ENCODE peak calls at places on chromosomes 4 and X, in eight cellular contexts. W, F, P, U, I, H, J and G are unnamed samples.

GRCh38 chr4:15718959-15719358 is 16.1 kb downstream of the BST1 start:
- DNase-seq in W (no peak), F (no peak), P (no peak), U (no peak), I (no peak), H (no peak), J (no peak), G (no peak)

GRCh38 chrX:70970482-70970999 is 39.6 kb upstream of the SLC7A3 start:
- DNase-seq in W (peak), F (peak), P (peak), U (peak), I (no peak), H (no peak), J (no peak), G (no peak)

GRCh38 chrX:118968031-118968430 is 6.4 kb upstream of the LONRF3 start:
- DNase-seq in W (no peak), F (peak), P (no peak), U (no peak), I (no peak), H (no peak), J (no peak), G (no peak)

GRCh38 chr4:22490718-22491330 is 25.0 kb downstream of the ADGRA3 start:
- DNase-seq in W (no peak), F (no peak), P (no peak), U (no peak), I (no peak), H (no peak), J (no peak), G (no peak)

GRCh38 chr4:136106753-136107152 is 1425.5 kb downstream of the PCDH18 start:
- DNase-seq in W (no peak), F (no peak), P (no peak), U (no peak), I (no peak), H (no peak), J (no peak), G (no peak)

GRCh38 chr4:169846396-169846795 is 88.7 kb upstream of the HPF1 start:
- DNase-seq in W (no peak), F (no peak), P (no peak), U (no peak), I (no peak), H (no peak), J (no peak), G (no peak)

GRCh38 chr4:42399393-42399792 is 2.1 kb downstream of the SHISA3 start:
- DNase-seq in W (no peak), F (no peak), P (no peak), U (no peak), I (no peak), H (no peak), J (no peak), G (no peak)

GRCh38 chr4:101141855-101142254 is 205.5 kb downstream of the PPP3CA start:
- DNase-seq in W (no peak), F (no peak), P (no peak), U (no peak), I (no peak), H (no peak), J (no peak), G (no peak)

GRCh38 chr4:19104176-19104575 is 1082.6 kb upstream of the LCORL start:
- DNase-seq in W (no peak), F (no peak), P (no peak), U (no peak), I (no peak), H (no peak), J (no peak), G (no peak)

GRCh38 chrX:63664741-63665140 is 120.3 kb downstream of the ARHGEF9 start:
- DNase-seq in W (no peak), F (no peak), P (no peak), U (no peak), I (no peak), H (no peak), J (no peak), G (no peak)

GRCh38 chr4:60189286-60189685 is 1010.8 kb upstream of the ADGRL3 start:
- DNase-seq in W (no peak), F (no peak), P (no peak), U (no peak), I (no peak), H (no peak), J (no peak), G (no peak)

GRCh38 chrX:31266172-31267076 is 194.6 kb upstream of the FTHL17 start:
- DNase-seq in W (no peak), F (peak), P (peak), U (peak), I (peak), H (peak), J (peak), G (peak)

GRCh38 chr4:139815646-139816601 is 150.3 kb downstream of the MGST2 start:
- DNase-seq in W (peak), F (no peak), P (peak), U (peak), I (no peak), H (no peak), J (no peak), G (no peak)

GRCh38 chrX:128975716-128976115 is 547.6 kb downstream of the SMARCA1 start:
- DNase-seq in W (no peak), F (peak), P (peak), U (peak), I (peak), H (no peak), J (peak), G (no peak)

GRCh38 chr4:174154455-174154854 is 129.0 kb downstream of the FBXO8 start:
- DNase-seq in W (peak), F (peak), P (peak), U (peak), I (no peak), H (no peak), J (no peak), G (no peak)

GRCh38 chr4:13990596-13991589 is 363.4 kb upstream of the BOD1L1 start:
- DNase-seq in W (no peak), F (no peak), P (peak), U (no peak), I (peak), H (no peak), J (no peak), G (no peak)

GRCh38 chrX:10484683-10485247 is 135.6 kb downstream of the MID1 start:
- DNase-seq in W (no peak), F (peak), P (no peak), U (peak), I (no peak), H (no peak), J (no peak), G (no peak)

GRCh38 chr4:111475001-111475400 is 670.3 kb upstream of the FAM241A start:
- DNase-seq in W (peak), F (peak), P (peak), U (peak), I (no peak), H (no peak), J (peak), G (no peak)

GRCh38 chrX:2928127-2928582 is 984 bp downstream of the ARSD start:
- DNase-seq in W (no peak), F (no peak), P (no peak), U (no peak), I (peak), H (peak), J (peak), G (peak)

GRCh38 chr4:174461438-174462106 is 60.7 kb downstream of the HPGD start:
- DNase-seq in W (no peak), F (no peak), P (no peak), U (peak), I (no peak), H (no peak), J (no peak), G (no peak)

GRCh38 chr4:48944659-48945290 is 38.2 kb upstream of the OCIAD2 start:
- DNase-seq in W (no peak), F (peak), P (no peak), U (no peak), I (peak), H (no peak), J (no peak), G (no peak)

GRCh38 chrX:54921427-54922021 is 900 bp downstream of the TRO start:
- DNase-seq in W (peak), F (no peak), P (peak), U (peak), I (no peak), H (no peak), J (peak), G (peak)

GRCh38 chr4:148090503-148091476 is 351.4 kb downstream of the NR3C2 start:
- DNase-seq in W (no peak), F (no peak), P (no peak), U (no peak), I (no peak), H (no peak), J (no peak), G (no peak)

GRCh38 chr4:143473334-143474126 is 40.0 kb upstream of the SMARCA5 start:
- DNase-seq in W (no peak), F (no peak), P (no peak), U (no peak), I (no peak), H (no peak), J (no peak), G (no peak)

GRCh38 chr4:123930971-123931370 is 534.4 kb downstream of the SPRY1 start:
- DNase-seq in W (peak), F (no peak), P (peak), U (no peak), I (no peak), H (no peak), J (no peak), G (no peak)
- TF ChIP-seq CTCF in W (no peak), F (no peak), P (no peak), U (no peak), I (no peak), H (no peak), J (no peak), G (no peak)

GRCh38 chrX:47497274-47497673 is 14.3 kb upstream of the ZNF41 start:
- DNase-seq in W (peak), F (no peak), P (peak), U (peak), I (no peak), H (no peak), J (no peak), G (no peak)
- TF ChIP-seq CTCF in W (peak), F (no peak), P (peak), U (peak), I (no peak), H (peak), J (no peak), G (no peak)

GRCh38 chr4:77415689-77416088 is 189.9 kb upstream of the CXCL13 start:
- DNase-seq in W (no peak), F (no peak), P (no peak), U (no peak), I (no peak), H (no peak), J (no peak), G (no peak)

DNA sequence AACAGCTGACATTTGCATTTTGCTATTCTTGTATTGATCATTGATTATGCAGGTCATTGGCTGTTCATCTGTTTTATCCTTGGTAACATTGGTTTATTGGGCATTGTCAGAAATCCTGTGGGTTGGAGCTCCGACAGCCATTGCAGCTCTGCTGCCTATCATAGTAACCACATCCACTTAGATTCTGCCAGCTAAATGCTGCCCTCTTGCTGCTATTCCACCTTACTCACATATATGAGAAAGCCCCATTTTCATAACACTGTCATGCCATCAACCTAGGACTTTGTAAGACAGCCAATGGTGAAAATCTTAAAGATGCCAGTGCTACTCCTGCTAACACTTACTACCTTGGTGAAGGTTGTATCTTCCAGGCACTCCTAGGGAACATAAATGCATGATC is 187.3 kb upstream of the CXCL13 start:
- DNase-seq in W (peak), F (peak), P (peak), U (no peak), I (no peak), H (no peak), J (no peak), G (no peak)
- TF ChIP-seq CTCF in W (peak), F (peak), P (no peak), U (peak), I (peak), H (no peak), J (no peak), G (no peak)

DNA sequence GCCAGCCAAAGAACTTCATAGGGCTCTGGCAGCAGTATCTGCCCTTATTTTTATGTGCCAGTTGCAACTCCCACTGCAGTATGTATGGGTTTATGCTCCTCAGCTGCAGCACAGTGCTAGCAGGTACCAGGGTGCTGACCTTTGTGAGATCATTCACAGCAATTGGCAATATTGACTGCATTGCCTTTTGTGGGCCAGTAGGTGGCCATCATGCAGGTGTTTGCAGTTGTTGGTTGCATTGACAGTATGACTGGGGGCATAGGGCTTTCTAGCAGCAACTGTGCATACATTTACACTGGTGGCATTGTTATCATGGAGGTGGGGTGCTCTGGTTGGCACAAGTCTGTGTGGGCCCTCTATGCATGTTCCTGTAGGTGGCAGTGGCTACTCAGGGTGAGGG is 42.5 kb downstream of the FAAH2 start:
- DNase-seq in W (no peak), F (no peak), P (no peak), U (no peak), I (no peak), H (no peak), J (no peak), G (no peak)
- TF ChIP-seq CTCF in W (no peak), F (no peak), P (no peak), U (no peak), I (no peak), H (peak), J (no peak), G (no peak)

GRCh38 chr4:72505314-72505744 is 63.7 kb downstream of the ADAMTS3 start:
- DNase-seq in W (peak), F (peak), P (peak), U (peak), I (no peak), H (no peak), J (peak), G (no peak)
- TF ChIP-seq CTCF in W (peak), F (peak), P (peak), U (peak), I (peak), H (peak), J (peak), G (no peak)